ENCODE peak calls at places on chromosomes 4 and X, in ten cellular contexts. P is endodermal cell; R is suprapubic skin; Z is stromal cell of bone marrow; A is NCI-H1417 treated with DMSO at 0.1 percent for 48 hours; Q is glomerular endothelial cell; U is stimulated activated CD4-positive, alpha-beta T cell treated with anti-CD3 and anti-CD28 coated beads, Interleukin-1b, Interleukin-23, amount 100 ng/mL, for 4 hours; H is NCI-H774; D is fibroblast of pulmonary artery; L is pancreas. J is an unnamed sample.

GRCh38 chrX:106263817-106264216 is 95.7 kb downstream of the PWWP3B start:
- DNase-seq in P (no peak), R (no peak), Z (no peak), A (no peak), Q (no peak), U (no peak), H (no peak), D (peak), L (no peak), J (no peak)

GRCh38 chrX:105552395-105552794 is 269.9 kb upstream of the NRK start:
- DNase-seq in P (no peak), R (no peak), Z (peak), A (no peak), Q (no peak), U (no peak), H (no peak), D (peak), L (no peak), J (no peak)

GRCh38 chrX:116170444-116170843 is at the start of gene AGTR2:
- DNase-seq in P (no peak), R (no peak), Z (no peak), A (no peak), Q (no peak), U (no peak), H (no peak), D (no peak), L (no peak), J (no peak)

GRCh38 chr4:151045907-151046306 is 30.8 kb upstream of the LRBA start:
- DNase-seq in P (peak), R (no peak), Z (no peak), A (peak), Q (no peak), U (no peak), H (peak), D (no peak), L (no peak), J (no peak)

GRCh38 chr4:1767770-1768366 is 25.2 kb upstream of the FGFR3 start:
- DNase-seq in P (peak), R (no peak), Z (peak), A (no peak), Q (no peak), U (peak), H (no peak), D (peak), L (peak), J (peak)

GRCh38 chr4:73777612-73778011 is 37.2 kb downstream of the CXCL8 start:
- DNase-seq in P (no peak), R (no peak), Z (peak), A (no peak), Q (no peak), U (no peak), H (no peak), D (peak), L (no peak), J (no peak)

GRCh38 chrX:3806630-3807029 is 93.2 kb upstream of the PRKX start:
- DNase-seq in P (peak), R (no peak), Z (no peak), A (no peak), Q (no peak), U (no peak), H (no peak), D (no peak), L (no peak), J (no peak)

GRCh38 chrX:72079607-72080006 is 52.1 kb downstream of the RTL5 start:
- DNase-seq in P (peak), R (no peak), Z (no peak), A (no peak), Q (no peak), U (no peak), H (no peak), D (peak), L (no peak), J (no peak)

GRCh38 chr4:118888666-118889312 is at the start of gene SYNPO2:
- DNase-seq in P (peak), R (peak), Z (peak), A (peak), Q (no peak), U (no peak), H (peak), D (peak), L (peak), J (peak)

GRCh38 chr4:39004818-39005217 is 27.4 kb downstream of the TMEM156 start:
- DNase-seq in P (no peak), R (no peak), Z (no peak), A (no peak), Q (no peak), U (no peak), H (no peak), D (no peak), L (no peak), J (no peak)

GRCh38 chr4:20019310-20020015 is 232.2 kb upstream of the SLIT2 start:
- DNase-seq in P (no peak), R (no peak), Z (no peak), A (no peak), Q (no peak), U (no peak), H (no peak), D (no peak), L (no peak), J (no peak)

GRCh38 chrX:39470588-39471155 is 627.1 kb downstream of the BCOR start:
- DNase-seq in P (no peak), R (no peak), Z (peak), A (no peak), Q (no peak), U (no peak), H (no peak), D (peak), L (no peak), J (no peak)

GRCh38 chrX:10897768-10898167 is 213.4 kb upstream of the HCCS start:
- DNase-seq in P (peak), R (no peak), Z (no peak), A (no peak), Q (no peak), U (no peak), H (no peak), D (no peak), L (no peak), J (no peak)

GRCh38 chr4:184331155-184331995 is 113.7 kb upstream of the ENPP6 start:
- DNase-seq in P (peak), R (no peak), Z (no peak), A (peak), Q (no peak), U (no peak), H (peak), D (no peak), L (peak), J (no peak)

GRCh38 chr4:20723019-20723418 is 22.8 kb downstream of the PACRGL start:
- DNase-seq in P (no peak), R (no peak), Z (no peak), A (no peak), Q (no peak), U (no peak), H (no peak), D (no peak), L (no peak), J (no peak)